ENCODE peak calls at places on chromosome 7, in four cellular contexts. M is NCI-H2107, N is NCI-H2029 treated with DMSO at 0.1 percent for 48 hours, Z is NCI-H1105. S is an unnamed sample.

GRCh38 chr7:79790863-79791262 is 337.4 kb upstream of the MAGI2 start:
- DNase-seq in M (no peak), N (no peak), Z (no peak), S (no peak)

GRCh38 chr7:16794990-16795389 is 9.8 kb downstream of the AGR2 start:
- DNase-seq in M (no peak), N (no peak), Z (no peak), S (no peak)

GRCh38 chr7:89927762-89928161 is 226.5 kb upstream of the STEAP1 start:
- DNase-seq in M (no peak), N (no peak), Z (no peak), S (no peak)

GRCh38 chr7:18607025-18607424 is 111.5 kb downstream of the HDAC9 start:
- DNase-seq in M (no peak), N (no peak), Z (no peak), S (no peak)

GRCh38 chr7:1060315-1061080 is 16.2 kb downstream of the GPR146 start:
- DNase-seq in M (no peak), N (no peak), Z (no peak), S (no peak)

GRCh38 chr7:22426463-22427121 is 69.6 kb upstream of the RAPGEF5 start:
- DNase-seq in M (no peak), N (no peak), Z (no peak), S (no peak)

GRCh38 chr7:21636694-21637093 is 93.9 kb downstream of the DNAH11 start:
- DNase-seq in M (no peak), N (no peak), Z (no peak), S (no peak)

GRCh38 chr7:95469187-95469586 is 16.6 kb upstream of the ASB4 start:
- DNase-seq in M (no peak), N (no peak), Z (no peak), S (no peak)

GRCh38 chr7:117946201-117946633 is 73.0 kb upstream of the CTTNBP2 start:
- DNase-seq in M (no peak), N (no peak), Z (no peak), S (no peak)

GRCh38 chr7:22295402-22296264 is 61.3 kb downstream of the RAPGEF5 start:
- DNase-seq in M (no peak), N (no peak), Z (no peak), S (no peak)

GRCh38 chr7:115822801-115823200 is 207.8 kb downstream of the TFEC start:
- DNase-seq in M (no peak), N (no peak), Z (no peak), S (no peak)

GRCh38 chr7:94223375-94224084 is 171.2 kb upstream of the COL1A2 start:
- DNase-seq in M (no peak), N (no peak), Z (no peak), S (no peak)

GRCh38 chr7:47552631-47553030 is 29.3 kb downstream of the TNS3 start:
- DNase-seq in M (no peak), N (no peak), Z (no peak), S (no peak)

GRCh38 chr7:151455690-151456089 is 15.7 kb upstream of the CRYGN start:
- DNase-seq in M (no peak), N (no peak), Z (no peak), S (no peak)

GRCh38 chr7:112869111-112869774 is 79.0 kb upstream of the TMEM168 start:
- DNase-seq in M (no peak), N (no peak), Z (no peak), S (no peak)

GRCh38 chr7:85851571-85852193 is 664.8 kb upstream of the SEMA3D start:
- DNase-seq in M (peak), N (peak), Z (no peak), S (no peak)

GRCh38 chr7:131293018-131293417 is 34.7 kb upstream of the MKLN1 start:
- DNase-seq in M (no peak), N (no peak), Z (no peak), S (no peak)

GRCh38 chr7:131072505-131073091 is 255.1 kb upstream of the MKLN1 start:
- DNase-seq in M (no peak), N (peak), Z (no peak), S (no peak)

GRCh38 chr7:1175967-1176851 is 16.2 kb upstream of the ZFAND2A start:
- DNase-seq in M (peak), N (peak), Z (peak), S (peak)

GRCh38 chr7:106542550-106543220 is 118.3 kb downstream of the CCDC71L start:
- DNase-seq in M (peak), N (peak), Z (peak), S (peak)

GRCh38 chr7:68245688-68246087 is 1249.1 kb downstream of the TYW1 start:
- DNase-seq in M (no peak), N (no peak), Z (no peak), S (no peak)

GRCh38 chr7:31336202-31337035 is 4.1 kb downstream of the NEUROD6 start:
- DNase-seq in M (no peak), N (no peak), Z (no peak), S (no peak)

GRCh38 chr7:132773527-132773956 is 197.3 kb upstream of the PLXNA4 start:
- DNase-seq in M (no peak), N (no peak), Z (no peak), S (no peak)

GRCh38 chr7:127793582-127793981 is 141.6 kb downstream of the SND1 start:
- DNase-seq in M (no peak), N (no peak), Z (no peak), S (no peak)

GRCh38 chr7:55127135-55127551 is 108.3 kb downstream of the EGFR start:
- DNase-seq in M (no peak), N (peak), Z (peak), S (no peak)

GRCh38 chr7:101804087-101804631 is 13.3 kb upstream of the CUX1 start:
- DNase-seq in M (no peak), N (no peak), Z (no peak), S (no peak)

GRCh38 chr7:124031919-124032318 is 948 bp downstream of the TMEM229A start:
- DNase-seq in M (no peak), N (no peak), Z (no peak), S (no peak)

GRCh38 chr7:130152270-130153141 is 52.7 kb downstream of the TMEM209 start:
- DNase-seq in M (no peak), N (no peak), Z (no peak), S (no peak)

GRCh38 chr7:158685727-158686126 is 18.9 kb downstream of the NCAPG2 start:
- DNase-seq in M (no peak), N (no peak), Z (no peak), S (no peak)

GRCh38 chr7:100583132-100584045 is 2.5 kb downstream of the LRCH4 start:
- DNase-seq in M (no peak), N (no peak), Z (no peak), S (no peak)

GRCh38 chr7:38335490-38336135 is 62.2 kb upstream of the TARP start:
- DNase-seq in M (peak), N (no peak), Z (peak), S (peak)

GRCh38 chr7:128022631-128023532 is 8.4 kb downstream of the LRRC4 start:
- DNase-seq in M (no peak), N (no peak), Z (no peak), S (no peak)

GRCh38 chr7:1470901-1471300 is 11.6 kb upstream of the MICALL2 start:
- DNase-seq in M (no peak), N (no peak), Z (no peak), S (no peak)

GRCh38 chr7:101562531-101563197 is 66.4 kb downstream of the MYL10 start:
- DNase-seq in M (no peak), N (no peak), Z (no peak), S (no peak)

GRCh38 chr7:142808802-142809583 is 38.2 kb downstream of the PRSS2 start:
- DNase-seq in M (no peak), N (no peak), Z (no peak), S (no peak)

GRCh38 chr7:1663857-1664651 is 6.0 kb upstream of the ELFN1 start:
- DNase-seq in M (no peak), N (no peak), Z (no peak), S (no peak)

GRCh38 chr7:30116771-30117170 is 18.0 kb upstream of the MTURN start:
- DNase-seq in M (no peak), N (no peak), Z (no peak), S (no peak)

GRCh38 chr7:97006146-97006950 is 995 bp downstream of the DLX6 start:
- DNase-seq in M (peak), N (peak), Z (no peak), S (no peak)

GRCh38 chr7:17408904-17409290 is 110.4 kb downstream of the AHR start:
- DNase-seq in M (no peak), N (no peak), Z (no peak), S (no peak)